ENCODE peak calls at places on chromosomes 7 and 10, in eight cellular contexts. One of them, this sample, is unnamed.

GRCh38 chr7:151131622-151132293 is 35.7 kb downstream of the GBX1 start:
- DNase-seq in activated T-cell treated with anti-CD3 and anti-CD28 coated beads, Interleukin-2, amount 50 U/mL, for 48 hours: no peak
- DNase-seq in Calu3: no peak
- DNase-seq in effector CD4-positive, alpha-beta T cell: no peak
- DNase-seq in COR-L47: no peak
- DNase-seq in GM12865: no peak
- DNase-seq in activated CD8-positive, alpha-beta memory T cell treated with anti-CD3 and anti-CD28 coated beads, Interleukin-2, amount 10 ng/mL, durations not matched to agents 7 days and 5 days: no peak
- DNase-seq in GM12892: no peak
- DNase-seq in this sample: no peak

GRCh38 chr10:102704915-102705314 is 9.3 kb downstream of the ARL3 start:
- DNase-seq in COR-L47: no peak
- DNase-seq in Calu3: no peak
- DNase-seq in activated T-cell treated with anti-CD3 and anti-CD28 coated beads, Interleukin-2, amount 50 U/mL, for 48 hours: no peak
- DNase-seq in GM12865: no peak
- DNase-seq in activated CD8-positive, alpha-beta memory T cell treated with anti-CD3 and anti-CD28 coated beads, Interleukin-2, amount 10 ng/mL, durations not matched to agents 7 days and 5 days: no peak
- DNase-seq in effector CD4-positive, alpha-beta T cell: no peak
- DNase-seq in GM12892: no peak
- DNase-seq in this sample: no peak

GRCh38 chr7:35035511-35035921 is 1.8 kb downstream of the DPY19L1 start:
- DNase-seq in activated CD8-positive, alpha-beta memory T cell treated with anti-CD3 and anti-CD28 coated beads, Interleukin-2, amount 10 ng/mL, durations not matched to agents 7 days and 5 days: peak
- DNase-seq in GM12865: peak
- DNase-seq in GM12892: no peak
- DNase-seq in effector CD4-positive, alpha-beta T cell: no peak
- DNase-seq in Calu3: peak
- DNase-seq in activated T-cell treated with anti-CD3 and anti-CD28 coated beads, Interleukin-2, amount 50 U/mL, for 48 hours: peak
- DNase-seq in COR-L47: peak
- DNase-seq in this sample: no peak

GRCh38 chr7:26685636-26686035 is 178.8 kb downstream of the SKAP2 start:
- DNase-seq in effector CD4-positive, alpha-beta T cell: no peak
- DNase-seq in activated CD8-positive, alpha-beta memory T cell treated with anti-CD3 and anti-CD28 coated beads, Interleukin-2, amount 10 ng/mL, durations not matched to agents 7 days and 5 days: no peak
- DNase-seq in GM12892: no peak
- DNase-seq in GM12865: no peak
- DNase-seq in Calu3: no peak
- DNase-seq in COR-L47: no peak
- DNase-seq in activated T-cell treated with anti-CD3 and anti-CD28 coated beads, Interleukin-2, amount 50 U/mL, for 48 hours: no peak
- DNase-seq in this sample: no peak

GRCh38 chr10:121270906-121271305 is 327.3 kb downstream of the FGFR2 start:
- DNase-seq in COR-L47: no peak
- DNase-seq in activated CD8-positive, alpha-beta memory T cell treated with anti-CD3 and anti-CD28 coated beads, Interleukin-2, amount 10 ng/mL, durations not matched to agents 7 days and 5 days: no peak
- DNase-seq in Calu3: no peak
- DNase-seq in GM12892: no peak
- DNase-seq in GM12865: no peak
- DNase-seq in effector CD4-positive, alpha-beta T cell: no peak
- DNase-seq in activated T-cell treated with anti-CD3 and anti-CD28 coated beads, Interleukin-2, amount 50 U/mL, for 48 hours: no peak
- DNase-seq in this sample: no peak

GRCh38 chr7:105006367-105007139 is 7.5 kb upstream of the KMT2E start:
- DNase-seq in activated CD8-positive, alpha-beta memory T cell treated with anti-CD3 and anti-CD28 coated beads, Interleukin-2, amount 10 ng/mL, durations not matched to agents 7 days and 5 days: no peak
- DNase-seq in GM12892: no peak
- DNase-seq in GM12865: no peak
- DNase-seq in activated T-cell treated with anti-CD3 and anti-CD28 coated beads, Interleukin-2, amount 50 U/mL, for 48 hours: no peak
- DNase-seq in COR-L47: no peak
- DNase-seq in Calu3: peak
- DNase-seq in effector CD4-positive, alpha-beta T cell: no peak
- DNase-seq in this sample: no peak

GRCh38 chr10:42431095-42431494 is 207.3 kb downstream of the ZNF33B start:
- DNase-seq in COR-L47: no peak
- DNase-seq in effector CD4-positive, alpha-beta T cell: no peak
- DNase-seq in GM12865: no peak
- DNase-seq in activated T-cell treated with anti-CD3 and anti-CD28 coated beads, Interleukin-2, amount 50 U/mL, for 48 hours: no peak
- DNase-seq in activated CD8-positive, alpha-beta memory T cell treated with anti-CD3 and anti-CD28 coated beads, Interleukin-2, amount 10 ng/mL, durations not matched to agents 7 days and 5 days: no peak
- DNase-seq in Calu3: no peak
- DNase-seq in GM12892: no peak
- DNase-seq in this sample: no peak

GRCh38 chr7:25578991-25579687 is 350.9 kb upstream of the NPVF start:
- DNase-seq in activated CD8-positive, alpha-beta memory T cell treated with anti-CD3 and anti-CD28 coated beads, Interleukin-2, amount 10 ng/mL, durations not matched to agents 7 days and 5 days: no peak
- DNase-seq in GM12865: no peak
- DNase-seq in effector CD4-positive, alpha-beta T cell: no peak
- DNase-seq in COR-L47: no peak
- DNase-seq in activated T-cell treated with anti-CD3 and anti-CD28 coated beads, Interleukin-2, amount 50 U/mL, for 48 hours: no peak
- DNase-seq in GM12892: no peak
- DNase-seq in Calu3: no peak
- DNase-seq in this sample: no peak